ENCODE peak calls at places on chromosomes 5 and 9, in seven cellular contexts. One of them, this sample, is unnamed.

GRCh38 chr9:118609355-118610044 is 759.7 kb downstream of the BRINP1 start:
- DNase-seq in CD8-positive, alpha-beta T cell: no peak
- DNase-seq in CD8-positive, alpha-beta memory T cell: no peak
- DNase-seq in upper lobe of right lung: no peak
- DNase-seq in SK-N-SH: no peak
- DNase-seq in hepatocyte: no peak
- DNase-seq in fibroblast of lung: peak
- DNase-seq in this sample: no peak

GRCh38 chr9:86549434-86549833 is 195.2 kb upstream of the TUT7 start:
- DNase-seq in CD8-positive, alpha-beta T cell: no peak
- DNase-seq in CD8-positive, alpha-beta memory T cell: no peak
- DNase-seq in upper lobe of right lung: no peak
- DNase-seq in SK-N-SH: no peak
- DNase-seq in hepatocyte: no peak
- DNase-seq in fibroblast of lung: peak
- DNase-seq in this sample: peak

GRCh38 chr5:35880166-35880565 is 23.5 kb downstream of the IL7R start:
- DNase-seq in CD8-positive, alpha-beta T cell: no peak
- DNase-seq in CD8-positive, alpha-beta memory T cell: no peak
- DNase-seq in upper lobe of right lung: no peak
- DNase-seq in SK-N-SH: no peak
- DNase-seq in hepatocyte: no peak
- DNase-seq in fibroblast of lung: no peak
- DNase-seq in this sample: no peak

GRCh38 chr9:21590058-21590996 is 108.2 kb upstream of the IFNE start:
- DNase-seq in CD8-positive, alpha-beta T cell: no peak
- DNase-seq in CD8-positive, alpha-beta memory T cell: no peak
- DNase-seq in upper lobe of right lung: no peak
- DNase-seq in SK-N-SH: no peak
- DNase-seq in hepatocyte: no peak
- DNase-seq in fibroblast of lung: peak
- DNase-seq in this sample: no peak

GRCh38 chr5:148848378-148849031 is 22.1 kb downstream of the ADRB2 start:
- DNase-seq in CD8-positive, alpha-beta T cell: no peak
- DNase-seq in CD8-positive, alpha-beta memory T cell: no peak
- DNase-seq in upper lobe of right lung: no peak
- DNase-seq in SK-N-SH: no peak
- DNase-seq in hepatocyte: no peak
- DNase-seq in fibroblast of lung: no peak
- DNase-seq in this sample: no peak

GRCh38 chr9:123761905-123762605 is 167.9 kb downstream of the DENND1A start:
- DNase-seq in CD8-positive, alpha-beta T cell: no peak
- DNase-seq in CD8-positive, alpha-beta memory T cell: no peak
- DNase-seq in upper lobe of right lung: no peak
- DNase-seq in SK-N-SH: no peak
- DNase-seq in hepatocyte: no peak
- DNase-seq in fibroblast of lung: peak
- DNase-seq in this sample: peak

GRCh38 chr9:81390802-81391456 is 298.4 kb downstream of the TLE1 start:
- DNase-seq in CD8-positive, alpha-beta T cell: no peak
- DNase-seq in CD8-positive, alpha-beta memory T cell: no peak
- DNase-seq in upper lobe of right lung: no peak
- DNase-seq in SK-N-SH: no peak
- DNase-seq in hepatocyte: no peak
- DNase-seq in fibroblast of lung: no peak
- DNase-seq in this sample: peak

GRCh38 chr5:82641362-82641988 is 363.3 kb upstream of the RPS23 start:
- DNase-seq in CD8-positive, alpha-beta T cell: no peak
- DNase-seq in CD8-positive, alpha-beta memory T cell: no peak
- DNase-seq in upper lobe of right lung: no peak
- DNase-seq in SK-N-SH: peak
- DNase-seq in hepatocyte: peak
- DNase-seq in fibroblast of lung: peak
- DNase-seq in this sample: peak

GRCh38 chr9:72173080-72173479 is 23.8 kb downstream of the GDA start:
- DNase-seq in CD8-positive, alpha-beta T cell: no peak
- DNase-seq in CD8-positive, alpha-beta memory T cell: no peak
- DNase-seq in upper lobe of right lung: no peak
- DNase-seq in SK-N-SH: no peak
- DNase-seq in hepatocyte: no peak
- DNase-seq in fibroblast of lung: no peak
- DNase-seq in this sample: no peak

GRCh38 chr9:120413121-120414048 is 166.6 kb downstream of the CDK5RAP2 start:
- DNase-seq in CD8-positive, alpha-beta T cell: no peak
- DNase-seq in CD8-positive, alpha-beta memory T cell: no peak
- DNase-seq in upper lobe of right lung: no peak
- DNase-seq in SK-N-SH: peak
- DNase-seq in hepatocyte: no peak
- DNase-seq in fibroblast of lung: no peak
- DNase-seq in this sample: no peak

GRCh38 chr5:58582004-58582403 is 871 bp upstream of the RAB3C start:
- DNase-seq in CD8-positive, alpha-beta T cell: no peak
- DNase-seq in CD8-positive, alpha-beta memory T cell: no peak
- DNase-seq in upper lobe of right lung: peak
- DNase-seq in SK-N-SH: peak
- DNase-seq in hepatocyte: peak
- DNase-seq in fibroblast of lung: no peak
- DNase-seq in this sample: peak

GRCh38 chr5:58582411-58583393 is at the start of gene RAB3C:
- DNase-seq in CD8-positive, alpha-beta T cell: no peak
- DNase-seq in CD8-positive, alpha-beta memory T cell: no peak
- DNase-seq in upper lobe of right lung: peak
- DNase-seq in SK-N-SH: peak
- DNase-seq in hepatocyte: peak
- DNase-seq in fibroblast of lung: peak
- DNase-seq in this sample: peak

GRCh38 chr5:58579781-58580180 is 3.1 kb upstream of the RAB3C start:
- DNase-seq in CD8-positive, alpha-beta T cell: no peak
- DNase-seq in CD8-positive, alpha-beta memory T cell: no peak
- DNase-seq in upper lobe of right lung: no peak
- DNase-seq in SK-N-SH: no peak
- DNase-seq in hepatocyte: no peak
- DNase-seq in fibroblast of lung: no peak
- DNase-seq in this sample: no peak
- H3K4me3 ChIP-seq in CD8-positive, alpha-beta T cell: no peak
- H3K4me3 ChIP-seq in CD8-positive, alpha-beta memory T cell: no peak
- H3K4me3 ChIP-seq in upper lobe of right lung: no peak
- H3K4me3 ChIP-seq in SK-N-SH: no peak
- H3K4me3 ChIP-seq in hepatocyte: no peak
- H3K4me3 ChIP-seq in fibroblast of lung: no peak
- H3K4me3 ChIP-seq in this sample: no peak

DNA sequence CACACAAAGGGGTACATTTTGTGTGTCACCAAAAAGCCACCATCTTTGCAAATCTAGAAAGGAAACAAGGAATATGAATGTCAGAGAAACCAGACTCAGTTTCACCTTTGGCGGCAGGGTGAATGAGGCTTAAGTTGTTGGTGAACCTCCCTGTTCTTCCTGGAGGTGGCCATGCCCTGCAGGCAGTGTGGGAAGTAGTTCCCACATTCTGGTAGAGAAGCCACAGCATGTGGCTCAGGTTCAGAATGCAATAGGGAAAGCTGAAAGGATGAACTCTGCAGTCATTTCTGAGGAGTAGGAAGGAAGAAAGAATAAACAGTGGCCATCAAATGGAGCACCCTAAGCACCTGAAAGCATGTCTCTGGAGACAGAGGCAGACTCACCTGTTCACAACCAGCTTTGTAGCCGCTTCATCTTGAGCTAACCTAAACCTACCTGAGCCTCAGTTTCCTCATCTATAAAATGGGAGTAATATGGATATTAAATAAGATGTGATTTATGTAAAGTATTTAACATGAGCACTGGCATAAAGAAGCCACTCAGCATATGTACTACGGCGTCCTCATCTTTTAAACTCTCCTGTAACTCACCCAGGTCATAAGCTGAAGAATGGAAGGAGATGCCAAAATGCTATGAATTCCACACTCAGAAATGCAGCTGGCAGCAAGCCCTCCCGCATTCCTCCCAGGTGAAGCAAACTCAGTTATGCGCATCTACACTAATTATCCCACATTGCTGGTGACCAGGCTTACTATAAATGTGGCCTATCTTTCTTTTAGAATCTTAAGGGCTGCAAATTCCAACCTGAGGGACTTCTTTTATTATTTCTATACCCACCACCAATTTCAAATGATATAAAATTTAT is 86.0 kb downstream of the ZNF608 start:
- DNase-seq in CD8-positive, alpha-beta T cell: no peak
- DNase-seq in CD8-positive, alpha-beta memory T cell: no peak
- DNase-seq in upper lobe of right lung: no peak
- DNase-seq in SK-N-SH: no peak
- DNase-seq in hepatocyte: no peak
- DNase-seq in fibroblast of lung: peak
- DNase-seq in this sample: peak
- H3K27ac ChIP-seq in CD8-positive, alpha-beta T cell: no peak
- H3K27ac ChIP-seq in CD8-positive, alpha-beta memory T cell: no peak
- H3K27ac ChIP-seq in upper lobe of right lung: peak
- H3K27ac ChIP-seq in SK-N-SH: peak
- H3K27ac ChIP-seq in hepatocyte: peak
- H3K27ac ChIP-seq in fibroblast of lung: peak
- H3K27ac ChIP-seq in this sample: peak

DNA sequence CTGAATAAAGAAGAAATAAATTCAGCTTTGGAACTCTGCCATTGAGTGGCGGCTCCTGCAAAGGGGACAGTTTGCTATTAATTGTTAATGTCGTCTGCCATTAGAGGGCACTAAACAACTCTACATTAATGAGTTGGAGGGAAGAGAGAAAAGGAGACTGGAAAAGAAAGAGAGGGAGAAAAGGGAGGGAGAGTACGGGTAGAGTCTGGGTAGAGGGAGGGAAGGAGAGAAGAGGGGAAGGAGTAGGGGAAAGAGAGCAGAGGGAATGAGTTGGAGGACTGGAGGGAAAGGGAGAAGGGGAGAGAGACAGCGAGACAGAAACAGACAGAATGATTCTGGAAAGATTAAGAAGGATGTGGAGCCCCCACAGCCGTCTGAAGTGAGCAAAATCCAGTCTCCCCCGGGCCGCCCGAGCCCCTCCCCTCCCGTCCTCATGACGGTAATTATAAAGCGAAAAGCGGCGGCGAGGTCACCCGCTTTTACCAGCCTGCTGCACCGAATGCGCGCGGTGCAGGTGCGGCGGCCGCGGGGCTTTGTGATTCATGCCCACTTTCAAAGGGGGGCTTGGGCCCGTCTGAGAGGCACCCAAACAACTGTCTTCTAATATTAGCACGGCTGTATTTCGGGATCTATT is 1.9 kb upstream of the FST start:
- DNase-seq in CD8-positive, alpha-beta T cell: no peak
- DNase-seq in CD8-positive, alpha-beta memory T cell: no peak
- DNase-seq in upper lobe of right lung: no peak
- DNase-seq in SK-N-SH: peak
- DNase-seq in hepatocyte: peak
- DNase-seq in fibroblast of lung: peak
- DNase-seq in this sample: peak
- H3K4me3 ChIP-seq in CD8-positive, alpha-beta T cell: peak
- H3K4me3 ChIP-seq in CD8-positive, alpha-beta memory T cell: no peak
- H3K4me3 ChIP-seq in upper lobe of right lung: peak
- H3K4me3 ChIP-seq in SK-N-SH: peak
- H3K4me3 ChIP-seq in hepatocyte: peak
- H3K4me3 ChIP-seq in fibroblast of lung: peak
- H3K4me3 ChIP-seq in this sample: peak

DNA sequence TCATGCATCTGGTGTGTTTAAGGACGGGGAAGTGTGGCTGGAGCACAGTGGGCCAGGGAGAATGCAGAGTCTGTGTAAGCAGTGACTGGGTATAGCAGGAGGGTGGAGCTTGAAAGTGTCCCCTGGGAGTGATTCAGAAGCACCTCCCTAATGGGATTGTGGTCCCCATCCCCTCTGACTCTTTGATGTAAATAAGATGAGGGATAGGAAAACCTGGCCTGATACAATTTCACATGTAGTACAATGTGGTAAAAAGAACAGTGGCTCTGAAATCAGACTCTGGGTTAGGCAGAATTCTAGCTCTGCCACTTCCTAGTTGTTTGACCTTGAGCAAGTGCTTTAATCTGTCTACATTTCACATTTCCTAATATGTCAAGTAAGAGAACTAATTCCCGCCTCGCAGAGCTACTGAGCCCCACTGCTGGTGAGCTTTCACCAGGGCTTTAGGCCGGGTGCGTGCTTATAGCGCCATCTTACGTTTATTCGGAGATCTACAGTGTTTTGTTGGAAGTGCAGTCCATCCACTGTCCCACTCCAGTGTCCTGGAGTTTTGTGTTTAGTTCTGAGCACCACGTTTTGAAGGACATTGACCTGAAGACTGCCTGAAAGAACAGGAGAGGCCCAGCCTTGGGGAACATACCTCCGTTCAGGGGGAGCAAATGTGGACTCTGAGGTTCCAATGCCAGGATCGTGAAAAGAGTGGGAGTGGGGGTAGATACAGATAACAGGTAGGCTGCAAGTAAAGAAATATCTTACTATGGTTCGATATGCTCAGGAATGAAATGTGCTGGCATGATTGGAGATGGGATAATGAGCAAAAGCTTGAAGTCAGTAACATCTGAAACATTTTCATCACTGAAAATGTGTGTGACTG is 51.2 kb upstream of the TESK1 start:
- DNase-seq in CD8-positive, alpha-beta T cell: no peak
- DNase-seq in CD8-positive, alpha-beta memory T cell: no peak
- DNase-seq in upper lobe of right lung: no peak
- DNase-seq in SK-N-SH: peak
- DNase-seq in hepatocyte: peak
- DNase-seq in fibroblast of lung: peak
- DNase-seq in this sample: peak
- H3K27ac ChIP-seq in CD8-positive, alpha-beta T cell: no peak
- H3K27ac ChIP-seq in CD8-positive, alpha-beta memory T cell: no peak
- H3K27ac ChIP-seq in upper lobe of right lung: peak
- H3K27ac ChIP-seq in SK-N-SH: peak
- H3K27ac ChIP-seq in hepatocyte: peak
- H3K27ac ChIP-seq in fibroblast of lung: no peak
- H3K27ac ChIP-seq in this sample: peak

GRCh38 chr5:41508186-41508585 is 2.2 kb downstream of the PLCXD3 start:
- DNase-seq in CD8-positive, alpha-beta T cell: no peak
- DNase-seq in CD8-positive, alpha-beta memory T cell: no peak
- DNase-seq in upper lobe of right lung: no peak
- DNase-seq in SK-N-SH: no peak
- DNase-seq in hepatocyte: no peak
- DNase-seq in fibroblast of lung: peak
- DNase-seq in this sample: no peak

GRCh38 chr5:41511241-41511640 is 840 bp upstream of the PLCXD3 start:
- DNase-seq in CD8-positive, alpha-beta T cell: no peak
- DNase-seq in CD8-positive, alpha-beta memory T cell: no peak
- DNase-seq in upper lobe of right lung: no peak
- DNase-seq in SK-N-SH: peak
- DNase-seq in hepatocyte: no peak
- DNase-seq in fibroblast of lung: no peak
- DNase-seq in this sample: no peak

GRCh38 chr5:41509399-41510175 is 814 bp downstream of the PLCXD3 start:
- DNase-seq in CD8-positive, alpha-beta T cell: no peak
- DNase-seq in CD8-positive, alpha-beta memory T cell: no peak
- DNase-seq in upper lobe of right lung: peak
- DNase-seq in SK-N-SH: peak
- DNase-seq in hepatocyte: no peak
- DNase-seq in fibroblast of lung: no peak
- DNase-seq in this sample: no peak

GRCh38 chr5:41508696-41509398 is 1.6 kb downstream of the PLCXD3 start:
- DNase-seq in CD8-positive, alpha-beta T cell: no peak
- DNase-seq in CD8-positive, alpha-beta memory T cell: no peak
- DNase-seq in upper lobe of right lung: no peak
- DNase-seq in SK-N-SH: peak
- DNase-seq in hepatocyte: no peak
- DNase-seq in fibroblast of lung: no peak
- DNase-seq in this sample: no peak

GRCh38 chr5:41510176-41510831 is at the start of gene PLCXD3:
- DNase-seq in CD8-positive, alpha-beta T cell: no peak
- DNase-seq in CD8-positive, alpha-beta memory T cell: no peak
- DNase-seq in upper lobe of right lung: peak
- DNase-seq in SK-N-SH: peak
- DNase-seq in hepatocyte: peak
- DNase-seq in fibroblast of lung: peak
- DNase-seq in this sample: peak
- H3K4me3 ChIP-seq in CD8-positive, alpha-beta T cell: no peak
- H3K4me3 ChIP-seq in CD8-positive, alpha-beta memory T cell: no peak
- H3K4me3 ChIP-seq in upper lobe of right lung: peak
- H3K4me3 ChIP-seq in SK-N-SH: peak
- H3K4me3 ChIP-seq in hepatocyte: peak
- H3K4me3 ChIP-seq in fibroblast of lung: peak
- H3K4me3 ChIP-seq in this sample: peak